ENCODE peak calls at places on chromosomes 11 and 22, in eight cellular contexts. Y is heart right ventricle; F is sigmoid colon; B is neural progenitor cell; G is brain microvascular endothelial cell; W is CD4-positive, CD25-positive, alpha-beta regulatory T cell; T is PC-3; C is AG04450. I is an unnamed sample. For H3K27me3, the result is how much of the 10 kb centered on the place peaks cover.

GRCh38 chr11:9574806-9575530 is 1.5 kb downstream of the WEE1 start:
- DNase-seq in Y (peak), F (peak), B (peak), G (peak), W (peak), T (peak), C (peak), I (peak)

GRCh38 chr11:118046051-118046963 is 30.6 kb upstream of the TMPRSS4 start:
- DNase-seq in Y (no peak), F (no peak), B (no peak), G (no peak), W (peak), T (no peak), C (no peak), I (no peak)

GRCh38 chr22:22753526-22754267 is 109.3 kb downstream of the GGTLC2 start:
- DNase-seq in Y (no peak), F (no peak), B (peak), G (peak), W (peak), T (peak), C (no peak), I (peak)

GRCh38 chr22:25350551-25350971 is 131.1 kb downstream of the CRYBB2 start:
- DNase-seq in Y (no peak), F (peak), B (no peak), G (no peak), W (no peak), T (no peak), C (no peak), I (no peak)

GRCh38 chr11:1939006-1939626 is 8.0 kb upstream of the MRPL23 start:
- DNase-seq in Y (no peak), F (peak), B (no peak), G (no peak), W (peak), T (no peak), C (no peak), I (no peak)

GRCh38 chr22:19522190-19522880 is 1.9 kb downstream of the CLDN5 start:
- DNase-seq in Y (peak), F (no peak), B (no peak), G (no peak), W (no peak), T (no peak), C (no peak), I (no peak)

GRCh38 chr11:10488121-10488580 is 33.1 kb downstream of the AMPD3 start:
- DNase-seq in Y (no peak), F (no peak), B (no peak), G (no peak), W (peak), T (peak), C (no peak), I (peak)

GRCh38 chr22:23856721-23857605 is 712 bp upstream of the SLC2A11 start:
- DNase-seq in Y (peak), F (peak), B (peak), G (no peak), W (peak), T (no peak), C (no peak), I (peak)

GRCh38 chr22:41229730-41230398 is 10.9 kb downstream of the CHADL start:
- DNase-seq in Y (peak), F (no peak), B (no peak), G (no peak), W (no peak), T (no peak), C (no peak), I (no peak)

GRCh38 chr11:65661599-65662246 is 993 bp downstream of the RELA start:
- DNase-seq in Y (no peak), F (peak), B (no peak), G (no peak), W (no peak), T (no peak), C (no peak), I (no peak)

GRCh38 chr11:34236572-34236971 is 121.2 kb downstream of the ABTB2 start:
- DNase-seq in Y (no peak), F (no peak), B (peak), G (no peak), W (no peak), T (no peak), C (no peak), I (no peak)

GRCh38 chr11:130476200-130476921 is 27.9 kb downstream of the ADAMTS15 start:
- DNase-seq in Y (peak), F (no peak), B (no peak), G (no peak), W (no peak), T (no peak), C (no peak), I (no peak)

GRCh38 chr11:91170711-91171110 is 947.9 kb upstream of the CHORDC1 start:
- DNase-seq in Y (no peak), F (no peak), B (no peak), G (no peak), W (no peak), T (no peak), C (no peak), I (no peak)

GRCh38 chr11:121455115-121455514 is 2.3 kb upstream of the SORL1-AS1 start:
- DNase-seq in Y (no peak), F (no peak), B (no peak), G (no peak), W (no peak), T (no peak), C (no peak), I (no peak)

GRCh38 chr11:126919147-126919823 is 81.3 kb downstream of the KIRREL3 start:
- DNase-seq in Y (no peak), F (no peak), B (no peak), G (no peak), W (no peak), T (no peak), C (no peak), I (no peak)

GRCh38 chr22:34588893-34589545 is 476.9 kb upstream of the ISX start:
- DNase-seq in Y (no peak), F (no peak), B (no peak), G (no peak), W (no peak), T (no peak), C (no peak), I (no peak)

GRCh38 chr11:7907121-7907520 is 23.9 kb downstream of the OR10A6 start:
- DNase-seq in Y (no peak), F (no peak), B (no peak), G (no peak), W (no peak), T (no peak), C (no peak), I (no peak)

GRCh38 chr11:47572715-47573255 is 6.0 kb downstream of the KBTBD4 start:
- DNase-seq in Y (no peak), F (no peak), B (no peak), G (no peak), W (no peak), T (no peak), C (no peak), I (no peak)

GRCh38 chr11:122197055-122197987 is 81.3 kb upstream of the BLID start:
- DNase-seq in Y (peak), F (no peak), B (no peak), G (peak), W (no peak), T (peak), C (peak), I (no peak)

GRCh38 chr11:128695539-128696221 is 1.8 kb downstream of the FLI1 start:
- DNase-seq in Y (no peak), F (peak), B (no peak), G (no peak), W (peak), T (no peak), C (no peak), I (peak)

GRCh38 chr11:68430801-68431200 is 29.8 kb upstream of the PPP6R3 start:
- DNase-seq in Y (no peak), F (no peak), B (no peak), G (no peak), W (no peak), T (peak), C (no peak), I (no peak)

GRCh38 chr11:33500865-33501479 is 199.7 kb downstream of the C11orf91 start:
- DNase-seq in Y (peak), F (no peak), B (peak), G (peak), W (no peak), T (peak), C (no peak), I (peak)

GRCh38 chr11:2088284-2088683 is 50.9 kb downstream of the IGF2 start:
- DNase-seq in Y (no peak), F (peak), B (no peak), G (no peak), W (no peak), T (no peak), C (no peak), I (peak)

GRCh38 chr22:28710112-28710888 is 30.7 kb upstream of the TTC28 start:
- DNase-seq in Y (no peak), F (no peak), B (no peak), G (peak), W (no peak), T (peak), C (peak), I (no peak)

GRCh38 chr11:121524233-121524631 is 71.5 kb upstream of the SORL1-AS1 start:
- DNase-seq in Y (no peak), F (no peak), B (no peak), G (no peak), W (no peak), T (no peak), C (no peak), I (no peak)

GRCh38 chr11:14413307-14414072 is 54.5 kb upstream of the RRAS2 start:
- DNase-seq in Y (peak), F (peak), B (peak), G (peak), W (peak), T (peak), C (no peak), I (no peak)

GRCh38 chr22:46007003-46007847 is 30.3 kb upstream of the WNT7B start:
- DNase-seq in Y (peak), F (peak), B (no peak), G (peak), W (no peak), T (peak), C (no peak), I (peak)

GRCh38 chr11:69541001-69541285 is 59.5 kb downstream of the LINC01488 start:
- DNase-seq in Y (no peak), F (peak), B (no peak), G (no peak), W (no peak), T (no peak), C (no peak), I (no peak)

GRCh38 chr11:112392860-112393259 is 132.2 kb upstream of the PLET1 start:
- DNase-seq in Y (no peak), F (no peak), B (no peak), G (no peak), W (no peak), T (no peak), C (no peak), I (no peak)

GRCh38 chr11:33463059-33463458 is 205.9 kb downstream of the HIPK3 start:
- DNase-seq in Y (no peak), F (no peak), B (no peak), G (peak), W (no peak), T (no peak), C (no peak), I (no peak)

GRCh38 chr11:107545101-107545514 is 20.4 kb downstream of the ALKBH8 start:
- DNase-seq in Y (no peak), F (no peak), B (no peak), G (peak), W (no peak), T (peak), C (no peak), I (no peak)

GRCh38 chr22:20960609-20961008 is 6.4 kb upstream of the AIFM3 start:
- DNase-seq in Y (no peak), F (no peak), B (no peak), G (no peak), W (no peak), T (no peak), C (no peak), I (no peak)

GRCh38 chr22:43289551-43289963 is 53.6 kb downstream of the SCUBE1 start:
- DNase-seq in Y (no peak), F (no peak), B (no peak), G (no peak), W (no peak), T (no peak), C (no peak), I (peak)

GRCh38 chr11:17188675-17189074 is 19.1 kb downstream of the PIK3C2A start:
- DNase-seq in Y (no peak), F (no peak), B (peak), G (no peak), W (no peak), T (no peak), C (no peak), I (no peak)

GRCh38 chr11:57763568-57763967 is 2.0 kb downstream of the CTNND1 start:
- DNase-seq in Y (no peak), F (no peak), B (peak), G (peak), W (no peak), T (peak), C (no peak), I (no peak)

DNA sequence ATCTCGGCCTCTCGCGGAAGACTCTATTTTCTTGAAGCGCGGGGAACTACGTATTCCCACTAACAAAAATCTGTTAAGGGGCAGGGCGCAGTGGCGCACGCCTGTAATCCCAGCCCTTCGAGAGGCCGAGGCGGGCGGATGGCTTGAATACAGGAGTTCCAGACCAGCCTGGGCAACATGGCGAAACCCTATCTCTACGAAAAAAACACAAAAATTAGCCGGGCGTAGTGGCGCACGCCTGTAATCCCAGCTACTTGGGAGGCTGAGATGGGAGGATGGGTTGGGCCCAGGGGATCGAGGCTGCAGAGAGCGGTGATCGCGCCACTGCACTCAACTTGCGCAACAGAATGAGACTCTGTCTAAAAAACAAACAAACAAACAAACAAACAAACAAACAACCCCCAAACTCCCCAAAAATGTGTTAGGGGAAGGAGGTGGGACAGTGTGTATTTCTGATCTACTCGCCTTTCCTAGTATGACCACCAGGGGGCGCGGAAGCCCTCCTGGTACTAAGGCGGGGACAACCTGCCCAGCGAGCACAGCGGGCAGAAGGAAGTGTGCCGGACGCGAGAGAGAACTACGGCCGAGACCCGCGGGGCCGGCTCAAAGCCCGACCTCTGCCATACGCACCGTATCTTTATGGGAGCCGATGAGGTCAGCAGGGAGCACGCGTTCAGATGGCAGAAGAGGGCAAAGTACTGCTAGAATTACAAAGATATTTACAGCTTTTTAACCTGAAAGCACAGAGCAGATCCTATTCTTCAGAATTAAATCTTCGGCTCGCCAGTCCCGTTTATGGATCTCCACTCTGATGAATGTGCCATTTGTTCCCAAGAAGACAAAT is 1.3 kb upstream of the STX3 start:
- DNase-seq in Y (peak), F (peak), B (peak), G (peak), W (peak), T (peak), C (peak), I (peak)
- H3K27ac ChIP-seq in Y (peak), F (peak), B (no peak), G (no peak), W (no peak), T (no peak), C (no peak), I (peak)

DNA sequence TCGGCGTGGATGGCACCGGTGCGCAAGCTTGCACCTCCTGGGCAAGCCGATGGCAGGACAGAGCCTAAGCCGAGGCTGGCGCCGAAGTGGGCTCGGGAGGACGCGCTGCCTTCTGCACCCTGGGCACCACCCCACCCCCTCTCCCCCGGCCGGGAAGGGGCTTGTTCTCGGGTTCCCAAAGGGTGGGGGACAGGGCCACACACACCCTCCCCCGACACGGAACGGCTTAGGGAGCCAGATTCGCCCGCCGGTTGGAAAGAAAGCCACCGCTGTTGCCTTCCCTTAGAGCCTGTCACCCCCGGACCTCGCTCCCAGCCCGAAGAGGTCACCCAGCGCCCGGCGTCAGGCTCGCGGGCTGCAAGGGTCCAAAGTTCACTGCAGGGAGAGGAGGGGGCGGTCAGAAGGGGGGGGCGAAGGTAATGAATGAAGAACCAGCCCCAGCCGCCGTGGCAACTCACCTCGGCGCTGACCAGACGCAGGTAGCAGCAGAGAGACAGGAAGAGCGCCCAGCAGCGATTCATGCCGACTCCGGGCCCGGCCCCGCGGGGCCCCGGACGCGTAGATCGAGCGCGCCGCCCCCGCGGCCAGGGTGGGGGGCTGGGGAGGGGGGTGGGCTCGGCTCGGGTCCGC is 1.2 kb downstream of the PDGFB start:
- DNase-seq in Y (no peak), F (no peak), B (peak), G (no peak), W (peak), T (peak), C (no peak), I (no peak)
- H3K27me3 ChIP-seq in Y (under half), F (under half), B (half or more), G (under half), W (under half), T (under half), C (half or more), I (under half)

GRCh38 chr11:13358871-13359270 is 81.3 kb downstream of the BMAL1 start:
- DNase-seq in Y (no peak), F (no peak), B (no peak), G (peak), W (no peak), T (no peak), C (no peak), I (no peak)
- H3K27ac ChIP-seq in Y (no peak), F (no peak), B (no peak), G (peak), W (no peak), T (no peak), C (no peak), I (no peak)

GRCh38 chr11:134206185-134206584 is 17.6 kb downstream of the NCAPD3 start:
- DNase-seq in Y (no peak), F (no peak), B (no peak), G (no peak), W (no peak), T (no peak), C (no peak), I (no peak)
- H3K27me3 ChIP-seq in Y (under half), F (under half), B (under half), G (under half), W (under half), T (under half), C (under half), I (under half)

DNA sequence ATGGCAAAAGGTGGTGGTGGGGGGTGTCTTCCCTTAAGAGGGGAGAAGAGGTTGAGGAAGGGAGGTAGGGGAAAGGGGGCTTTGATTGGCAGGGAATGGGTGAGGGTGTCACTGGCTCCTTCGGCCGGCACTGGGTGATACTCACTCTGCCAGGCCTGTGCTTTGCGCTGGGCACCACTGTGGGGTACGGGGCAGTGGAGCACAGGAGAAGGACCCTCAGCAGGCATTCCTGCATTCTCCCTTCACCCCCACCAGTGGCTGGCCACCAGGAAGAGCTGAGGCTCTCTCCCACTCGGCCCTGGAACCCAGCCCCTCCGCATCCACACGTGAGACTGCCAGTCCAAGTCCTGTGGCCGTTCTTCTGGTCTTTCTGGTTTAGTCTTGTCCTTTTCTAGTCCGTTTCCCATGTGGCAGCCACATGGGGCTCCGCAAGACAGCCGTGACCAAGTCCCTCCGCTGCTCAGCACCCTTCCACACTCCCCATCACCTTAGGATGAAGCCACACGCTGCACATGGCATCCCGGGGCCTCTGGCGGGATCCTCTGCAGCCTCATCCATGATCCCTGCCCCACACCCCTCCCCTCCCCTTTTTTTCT is 8.0 kb downstream of the CAPN5 start:
- DNase-seq in Y (no peak), F (peak), B (no peak), G (no peak), W (no peak), T (no peak), C (no peak), I (no peak)
- H3K27ac ChIP-seq in Y (peak), F (peak), B (no peak), G (no peak), W (no peak), T (no peak), C (peak), I (no peak)

GRCh38 chr22:37708580-37709444 is 12.0 kb downstream of the TRIOBP start:
- DNase-seq in Y (peak), F (no peak), B (no peak), G (no peak), W (no peak), T (no peak), C (no peak), I (no peak)
- H3K27me3 ChIP-seq in Y (under half), F (under half), B (under half), G (under half), W (under half), T (under half), C (under half), I (under half)

GRCh38 chr11:95675585-95675984 is 114.0 kb downstream of the FAM76B start:
- DNase-seq in Y (peak), F (no peak), B (no peak), G (no peak), W (no peak), T (no peak), C (no peak), I (no peak)

GRCh38 chr11:95680169-95680929 is 109.2 kb downstream of the FAM76B start:
- DNase-seq in Y (no peak), F (no peak), B (no peak), G (peak), W (peak), T (peak), C (peak), I (no peak)

GRCh38 chr11:95678988-95679387 is 110.6 kb downstream of the FAM76B start:
- DNase-seq in Y (no peak), F (no peak), B (no peak), G (no peak), W (no peak), T (no peak), C (no peak), I (no peak)

GRCh38 chr11:95674669-95675358 is 114.8 kb downstream of the FAM76B start:
- DNase-seq in Y (no peak), F (no peak), B (no peak), G (no peak), W (peak), T (no peak), C (no peak), I (no peak)

DNA sequence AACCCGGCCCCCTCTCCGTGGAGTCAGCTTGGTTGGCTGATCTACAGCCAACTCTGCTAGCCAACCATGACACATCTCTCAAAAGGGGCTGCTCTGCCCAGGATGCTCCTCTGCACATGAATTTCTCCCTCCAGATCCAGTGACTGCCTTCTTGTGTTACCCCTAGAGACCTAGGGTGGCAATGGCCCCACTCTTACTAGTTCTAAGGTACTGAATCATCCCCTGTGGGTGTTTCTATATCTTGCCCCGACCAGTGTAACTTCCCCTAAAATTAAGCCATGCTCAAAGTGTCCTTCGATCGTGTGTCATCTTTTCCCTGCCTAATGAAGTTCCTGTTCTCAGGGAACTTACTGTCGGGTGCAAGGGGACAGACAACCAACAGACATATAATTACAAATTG is 113.3 kb downstream of the FAM76B start:
- DNase-seq in Y (no peak), F (no peak), B (no peak), G (no peak), W (no peak), T (no peak), C (no peak), I (no peak)
- H3K27ac ChIP-seq in Y (no peak), F (no peak), B (no peak), G (no peak), W (peak), T (no peak), C (no peak), I (no peak)

I was measured in testis.